ENCODE peak calls at places on chromosomes 5 and 9, in four cellular contexts. H is cardiac muscle cell; M is CD4-positive, alpha-beta memory T cell; Z is CD4-positive, CD25-positive, alpha-beta regulatory T cell. Q is an unnamed sample.

GRCh38 chr9:15276328-15276969 is 30.6 kb downstream of the TTC39B start:
- DNase-seq in H (no peak), M (no peak), Z (no peak), Q (no peak)

GRCh38 chr9:100084734-100085133 is 14.1 kb downstream of the ERP44 start:
- DNase-seq in H (no peak), M (peak), Z (no peak), Q (no peak)

GRCh38 chr9:87606921-87607521 is 109.4 kb downstream of the DAPK1 start:
- DNase-seq in H (peak), M (no peak), Z (no peak), Q (no peak)

GRCh38 chr9:120735415-120736126 is 21.3 kb upstream of the MEGF9 start:
- DNase-seq in H (peak), M (no peak), Z (no peak), Q (no peak)

GRCh38 chr9:93684806-93685553 is 108.6 kb downstream of the PHF2 start:
- DNase-seq in H (peak), M (no peak), Z (no peak), Q (no peak)

GRCh38 chr9:35306281-35306680 is 144.5 kb downstream of the UNC13B start:
- DNase-seq in H (no peak), M (no peak), Z (no peak), Q (no peak)

GRCh38 chr5:77266291-77266690 is 55.8 kb downstream of the PDE8B start:
- DNase-seq in H (no peak), M (no peak), Z (no peak), Q (no peak)

GRCh38 chr5:180786398-180787005 is 16.1 kb downstream of the MGAT1 start:
- DNase-seq in H (no peak), M (no peak), Z (no peak), Q (no peak)

GRCh38 chr5:43193171-43193951 is 1.3 kb downstream of the NIM1K start:
- DNase-seq in H (peak), M (peak), Z (peak), Q (no peak)

DNA sequence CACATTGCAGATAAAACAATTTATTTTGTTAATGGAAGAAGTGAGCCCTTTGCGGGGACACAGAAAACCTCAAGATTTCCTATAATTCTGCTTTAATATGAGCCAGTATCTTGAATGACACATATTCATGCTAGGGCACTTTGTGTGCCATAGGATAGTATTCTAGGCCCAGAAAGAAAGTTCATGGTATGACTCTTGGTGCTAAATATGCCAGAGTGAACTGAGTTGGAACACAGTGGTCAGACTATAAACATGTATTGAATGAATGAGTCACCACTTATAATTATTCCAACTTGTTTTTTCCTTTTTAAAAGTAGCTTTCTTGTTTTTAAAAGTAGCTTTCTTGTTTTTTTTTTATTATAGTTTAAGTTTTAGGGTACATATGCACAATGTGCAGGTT is 46.0 kb downstream of the ADAMTS19 start:
- DNase-seq in H (no peak), M (no peak), Z (no peak), Q (no peak)
- H3K27ac ChIP-seq in H (no peak), M (no peak), Z (no peak), Q (no peak)

GRCh38 chr5:139562847-139563246 is 1.7 kb downstream of the UBE2D2 start:
- DNase-seq in H (no peak), M (no peak), Z (no peak), Q (no peak)
- H3K27ac ChIP-seq in H (peak), M (peak), Z (peak), Q (no peak)

GRCh38 chr5:8719797-8720196 is 826.1 kb downstream of the SEMA5A start:
- DNase-seq in H (no peak), M (no peak), Z (no peak), Q (no peak)

GRCh38 chr5:8710426-8710930 is 835.4 kb downstream of the SEMA5A start:
- DNase-seq in H (no peak), M (no peak), Z (no peak), Q (no peak)

DNA sequence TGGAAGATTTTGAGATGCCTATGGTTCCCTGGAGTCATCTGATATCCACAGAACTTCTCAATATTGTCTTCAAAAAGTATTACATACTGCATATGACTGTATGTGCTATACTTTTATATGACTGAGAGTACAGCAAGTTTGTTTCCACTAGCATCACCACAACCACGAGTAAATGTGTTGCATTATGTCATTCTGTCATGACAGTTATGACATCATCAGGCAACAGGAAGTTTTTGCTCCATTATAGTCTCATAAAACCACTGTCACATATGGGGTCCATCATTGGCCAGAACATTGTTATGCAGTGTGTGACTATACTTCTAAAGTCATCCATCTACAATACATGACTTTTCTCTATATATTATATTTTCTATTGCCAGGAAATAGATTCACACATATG is 831.7 kb downstream of the SEMA5A start:
- DNase-seq in H (no peak), M (no peak), Z (no peak), Q (no peak)
- H3K27ac ChIP-seq in H (no peak), M (no peak), Z (no peak), Q (no peak)

GRCh38 chr5:138224712-138225111 is 11.6 kb upstream of the CDC23 start:
- DNase-seq in H (no peak), M (no peak), Z (no peak), Q (no peak)

GRCh38 chr5:138230261-138230660 is 17.1 kb upstream of the CDC23 start:
- DNase-seq in H (peak), M (no peak), Z (no peak), Q (peak)

GRCh38 chr5:138229387-138229786 is 16.3 kb upstream of the CDC23 start:
- DNase-seq in H (no peak), M (no peak), Z (no peak), Q (no peak)

GRCh38 chr5:138223532-138223931 is 10.4 kb upstream of the CDC23 start:
- DNase-seq in H (no peak), M (no peak), Z (no peak), Q (no peak)

DNA sequence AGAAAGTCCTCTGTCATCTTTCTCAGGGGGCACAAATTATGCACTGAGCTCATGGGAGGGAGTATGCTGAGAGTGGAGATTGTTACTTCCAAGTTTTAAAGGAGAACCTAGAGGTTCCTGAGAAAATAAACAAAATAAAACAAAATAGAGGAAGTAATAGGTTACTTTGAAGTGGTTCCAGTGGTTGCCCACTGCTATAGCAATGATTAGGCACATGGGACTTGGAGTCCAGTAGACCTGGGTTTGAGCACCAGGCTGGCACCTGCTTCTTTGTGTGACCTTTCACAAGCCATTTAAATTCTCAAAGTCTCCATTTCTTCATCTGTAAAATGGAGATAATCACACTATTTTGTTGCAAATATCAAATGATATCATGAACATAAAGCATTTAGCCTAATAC is 13.8 kb upstream of the CDC23 start:
- DNase-seq in H (no peak), M (no peak), Z (no peak), Q (no peak)
- H3K27ac ChIP-seq in H (no peak), M (no peak), Z (no peak), Q (no peak)

DNA sequence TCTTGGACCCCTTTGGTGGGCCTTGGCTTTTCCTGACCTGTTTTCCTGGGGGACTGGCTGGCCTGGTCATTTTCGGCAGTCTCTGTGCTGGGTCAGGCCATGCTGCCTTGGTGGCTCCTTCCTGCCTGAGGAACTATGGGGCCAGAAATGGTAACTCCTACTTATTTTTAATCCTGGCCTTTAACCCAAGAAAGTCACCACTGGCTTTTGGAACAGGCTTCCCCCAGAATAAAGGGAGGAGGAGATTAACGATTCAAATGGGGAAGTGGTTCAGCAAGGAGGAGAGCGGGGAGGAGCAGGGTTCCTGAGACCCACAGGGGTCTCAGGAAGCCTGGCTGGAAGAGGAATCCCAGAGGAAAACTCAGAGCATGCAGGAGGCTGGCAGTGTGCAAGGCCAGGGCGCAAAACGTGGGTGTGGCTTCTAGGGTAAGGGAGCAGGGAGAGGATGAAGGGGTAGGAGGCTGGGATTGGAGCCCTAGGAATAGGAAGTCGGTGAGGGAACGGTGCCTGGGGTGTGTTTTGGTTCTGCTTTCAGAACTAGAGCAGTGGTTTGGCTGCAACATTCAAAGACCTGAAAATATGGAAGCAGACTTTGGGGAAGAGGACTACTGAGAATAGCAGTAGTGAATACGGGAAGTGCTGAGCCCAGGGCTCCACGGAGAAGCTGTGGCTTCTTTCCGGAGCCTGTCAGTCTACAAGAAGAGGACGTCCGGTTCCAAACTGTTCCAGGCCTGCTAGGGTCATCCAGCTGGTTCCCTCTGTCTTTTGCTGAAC is 271.1 kb upstream of the KLF4 start:
- DNase-seq in H (no peak), M (no peak), Z (no peak), Q (peak)
- H3K27ac ChIP-seq in H (no peak), M (no peak), Z (no peak), Q (no peak)

GRCh38 chr9:72462340-72462739 is 59.1 kb upstream of the TMC1 start:
- DNase-seq in H (peak), M (no peak), Z (no peak), Q (no peak)
- H3K27ac ChIP-seq in H (no peak), M (no peak), Z (no peak), Q (no peak)

GRCh38 chr9:90064248-90064647 is 459.4 kb downstream of the GADD45G start:
- DNase-seq in H (no peak), M (no peak), Z (no peak), Q (no peak)
- H3K27ac ChIP-seq in H (no peak), M (no peak), Z (no peak), Q (no peak)

DNA sequence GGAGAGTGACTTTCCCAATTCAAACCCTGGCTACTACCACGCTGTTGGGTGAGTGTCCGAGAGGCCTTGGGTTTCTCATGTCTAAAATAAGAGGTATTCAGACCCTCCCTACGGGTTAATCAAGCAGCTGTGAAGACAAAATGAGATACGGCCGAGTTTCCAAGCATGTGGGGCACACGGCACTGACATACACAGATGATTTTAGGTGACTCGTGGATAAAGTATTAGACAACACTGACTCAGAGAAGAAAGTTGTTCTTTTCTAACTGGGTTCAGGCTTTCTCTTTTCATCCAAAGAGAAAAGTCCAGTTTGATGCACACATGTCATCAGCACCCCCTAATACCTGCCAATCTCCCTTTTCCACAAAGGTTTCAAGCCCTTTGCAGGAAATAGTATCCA is 15.6 kb downstream of the FOXI1 start:
- DNase-seq in H (no peak), M (no peak), Z (no peak), Q (no peak)
- H3K27ac ChIP-seq in H (no peak), M (no peak), Z (no peak), Q (no peak)

GRCh38 chr9:134189167-134189474 is 24.8 kb upstream of the RNU6ATAC start:
- DNase-seq in H (no peak), M (no peak), Z (no peak), Q (no peak)

GRCh38 chr9:134190232-134191121 is 26.1 kb upstream of the RNU6ATAC start:
- DNase-seq in H (no peak), M (no peak), Z (no peak), Q (no peak)

GRCh38 chr9:134187821-134188420 is 23.6 kb upstream of the RNU6ATAC start:
- DNase-seq in H (no peak), M (no peak), Z (no peak), Q (no peak)

GRCh38 chr9:134188421-134189166 is 24.2 kb upstream of the RNU6ATAC start:
- DNase-seq in H (peak), M (no peak), Z (no peak), Q (no peak)

DNA sequence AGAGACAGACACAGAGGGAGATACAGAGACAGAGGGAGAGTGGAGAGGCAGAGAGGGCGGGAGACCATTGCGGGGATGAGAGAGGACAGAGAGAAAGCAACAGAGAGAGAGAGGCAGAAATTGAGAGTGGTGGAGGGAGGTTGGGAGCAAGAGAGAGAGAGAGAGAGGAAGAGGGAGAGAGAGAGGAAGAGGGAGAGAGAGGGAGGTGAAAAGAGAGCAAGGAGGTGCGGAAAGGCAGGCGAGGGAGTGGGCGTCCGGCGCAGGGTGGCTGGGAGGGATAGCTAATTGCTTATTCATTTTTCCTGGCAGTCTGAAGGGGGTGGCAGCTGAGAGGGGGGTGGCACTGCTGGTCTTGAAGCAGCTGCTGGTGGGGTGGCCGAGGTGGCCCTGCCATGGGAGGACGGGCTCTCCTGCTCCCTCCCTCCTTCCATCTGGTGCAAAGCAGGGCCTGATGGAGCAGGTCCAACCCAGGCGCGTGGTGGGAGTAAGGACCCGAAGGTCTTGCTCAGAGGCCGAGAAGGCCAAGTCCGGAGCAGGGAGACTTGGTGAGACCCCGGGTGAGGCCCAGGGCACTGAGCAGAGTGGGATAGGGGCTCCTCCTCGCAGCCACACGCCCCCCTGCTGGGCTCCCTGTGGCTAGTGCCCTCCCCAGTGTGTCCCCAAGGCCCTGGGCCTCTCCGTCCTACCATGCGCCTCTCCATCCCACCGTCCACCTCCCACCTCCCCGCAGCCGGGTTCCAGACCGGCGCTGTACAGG is 25.3 kb upstream of the RNU6ATAC start:
- DNase-seq in H (no peak), M (no peak), Z (no peak), Q (no peak)
- H3K27ac ChIP-seq in H (no peak), M (no peak), Z (no peak), Q (no peak)

GRCh38 chr9:134054891-134055811 is 12.7 kb downstream of the BRD3 start:
- DNase-seq in H (no peak), M (no peak), Z (no peak), Q (no peak)
- H3K27ac ChIP-seq in H (peak), M (no peak), Z (no peak), Q (no peak)